ENCODE peak calls at places on chromosomes 6 and 20, in five cellular contexts. Q is vagina, X is heart right ventricle, A is heart left ventricle, G is T-cell. P is an unnamed sample.

GRCh38 chr6:108518714-108519576 is 41.8 kb upstream of the FOXO3 start:
- DNase-seq in A (no peak), X (no peak), G (no peak), Q (no peak), P (no peak)

GRCh38 chr6:78749326-78749725 is 118.0 kb upstream of the IRAK1BP1 start:
- DNase-seq in Q (no peak), X (no peak), A (no peak), G (no peak), P (no peak)

GRCh38 chr6:78835817-78836216 is 31.5 kb upstream of the IRAK1BP1 start:
- DNase-seq in A (no peak), G (no peak), X (no peak), Q (no peak), P (no peak)

GRCh38 chr6:14743465-14744211 is 502.2 kb upstream of the JARID2 start:
- DNase-seq in G (no peak), X (no peak), A (no peak), Q (no peak), P (peak; percentile 64)

GRCh38 chr20:53623454-53624206 is 30.0 kb upstream of the ZNF217 start:
- DNase-seq in G (peak; percentile 16), A (no peak), Q (peak; percentile 91), X (peak; percentile 73), P (peak; percentile 77)

GRCh38 chr20:4898845-4899244 is 102.5 kb downstream of the SLC23A2 start:
- DNase-seq in Q (peak; percentile 83), G (no peak), X (no peak), A (no peak), P (no peak)

GRCh38 chr20:43915209-43916072 is 789 bp downstream of the TOX2 start:
- DNase-seq in G (peak; percentile 28), Q (no peak), A (no peak), X (no peak), P (no peak)

GRCh38 chr6:133991096-133991593 is 38.1 kb downstream of the TBPL1 start:
- DNase-seq in A (no peak), X (no peak), G (no peak), Q (no peak), P (no peak)

GRCh38 chr6:33297406-33297955 is 1.3 kb downstream of the RGL2 start:
- DNase-seq in A (peak; percentile 66), X (no peak), G (no peak), Q (peak; percentile 89), P (no peak)

GRCh38 chr20:24672886-24673677 is 203.7 kb downstream of the SYNDIG1 start:
- DNase-seq in Q (no peak), A (no peak), X (no peak), G (no peak), P (no peak)

GRCh38 chr6:140504776-140505175 is 1130.3 kb upstream of the CITED2 start:
- DNase-seq in A (no peak), Q (no peak), X (no peak), G (no peak), P (no peak)

GRCh38 chr6:44202972-44203750 is 13.6 kb upstream of the MYMX start:
- DNase-seq in G (no peak), X (no peak), A (no peak), Q (no peak), P (no peak)

GRCh38 chr6:23650676-23651075 is 475.3 kb upstream of the NRSN1 start:
- DNase-seq in X (no peak), Q (no peak), A (no peak), G (no peak), P (no peak)

GRCh38 chr6:21107796-21108195 is 485.8 kb upstream of the SOX4 start:
- DNase-seq in G (no peak), A (no peak), Q (no peak), X (no peak), P (no peak)

GRCh38 chr6:160238786-160239751 is 19.6 kb downstream of the SLC22A2 start:
- DNase-seq in G (no peak), Q (no peak), X (no peak), A (no peak), P (no peak)

GRCh38 chr6:105616521-105616920 is 213.6 kb upstream of the PREP start:
- DNase-seq in X (no peak), Q (no peak), A (no peak), G (no peak), P (no peak)

GRCh38 chr20:48463916-48464315 is 363.9 kb downstream of the PREX1 start:
- DNase-seq in G (no peak), A (no peak), Q (peak; percentile 95), X (no peak), P (peak; percentile 46)

GRCh38 chr6:120875900-120876299 is 458.4 kb downstream of the TBC1D32 start:
- DNase-seq in Q (no peak), A (no peak), G (no peak), X (no peak), P (no peak)

GRCh38 chr20:24836900-24837299 is 112.2 kb upstream of the CST7 start:
- DNase-seq in A (no peak), G (no peak), X (no peak), Q (peak; percentile 37), P (no peak)

GRCh38 chr6:165585060-165585459 is 78.0 kb downstream of the PDE10A start:
- DNase-seq in A (no peak), Q (no peak), X (no peak), G (no peak), P (no peak)

GRCh38 chr6:47283993-47284392 is 25.7 kb downstream of the TNFRSF21 start:
- DNase-seq in G (no peak), Q (no peak), X (no peak), A (no peak), P (no peak)

GRCh38 chr6:99349620-99350141 is at the start of gene FAXC:
- DNase-seq in X (no peak), G (no peak), Q (no peak), A (no peak), P (no peak)

GRCh38 chr20:45951925-45952834 is 17.7 kb downstream of the PCIF1 start:
- DNase-seq in X (no peak), Q (no peak), A (no peak), G (no peak), P (no peak)